ENCODE peak calls at places on chromosome 4, in six cellular contexts. One of them, this sample, is unnamed.

GRCh38 chr4:6322761-6323566 is 53.3 kb downstream of the WFS1 start:
- DNase-seq in K562: no peak
- DNase-seq in H1: no peak
- DNase-seq in HCT116: no peak
- DNase-seq in NT2/D1: no peak
- DNase-seq in GM12878: peak; percentile 23
- DNase-seq in this sample: peak; percentile 94

GRCh38 chr4:87574996-87575395 is 33.3 kb upstream of the DSPP start:
- DNase-seq in K562: no peak
- DNase-seq in H1: no peak
- DNase-seq in HCT116: no peak
- DNase-seq in NT2/D1: no peak
- DNase-seq in GM12878: no peak
- DNase-seq in this sample: no peak

GRCh38 chr4:84224522-84224921 is 274.6 kb downstream of the NKX6-1 start:
- DNase-seq in K562: no peak
- DNase-seq in H1: no peak
- DNase-seq in HCT116: no peak
- DNase-seq in NT2/D1: peak; percentile 46
- DNase-seq in GM12878: no peak
- DNase-seq in this sample: no peak

GRCh38 chr4:68326146-68326545 is 23.7 kb downstream of the YTHDC1 start:
- DNase-seq in K562: no peak
- DNase-seq in H1: no peak
- DNase-seq in HCT116: no peak
- DNase-seq in NT2/D1: no peak
- DNase-seq in GM12878: no peak
- DNase-seq in this sample: no peak

GRCh38 chr4:2867758-2868491 is 24.3 kb downstream of the ADD1 start:
- DNase-seq in K562: peak; percentile 84
- DNase-seq in H1: no peak
- DNase-seq in HCT116: no peak
- DNase-seq in NT2/D1: no peak
- DNase-seq in GM12878: no peak
- DNase-seq in this sample: peak; percentile 32

GRCh38 chr4:2378898-2379297 is 39.5 kb downstream of the ZFYVE28 start:
- DNase-seq in K562: no peak
- DNase-seq in H1: no peak
- DNase-seq in HCT116: no peak
- DNase-seq in NT2/D1: no peak
- DNase-seq in GM12878: no peak
- DNase-seq in this sample: no peak

GRCh38 chr4:15891312-15891711 is 47.2 kb downstream of the FGFBP1 start:
- DNase-seq in K562: no peak
- DNase-seq in H1: no peak
- DNase-seq in HCT116: no peak
- DNase-seq in NT2/D1: no peak
- DNase-seq in GM12878: peak; percentile 65
- DNase-seq in this sample: no peak

GRCh38 chr4:141121101-141121500 is 12.2 kb downstream of the RNF150 start:
- DNase-seq in K562: no peak
- DNase-seq in H1: no peak
- DNase-seq in HCT116: no peak
- DNase-seq in NT2/D1: no peak
- DNase-seq in GM12878: no peak
- DNase-seq in this sample: no peak

GRCh38 chr4:8582941-8583654 is 2.9 kb downstream of the GPR78 start:
- DNase-seq in K562: no peak
- DNase-seq in H1: no peak
- DNase-seq in HCT116: no peak
- DNase-seq in NT2/D1: no peak
- DNase-seq in GM12878: no peak
- DNase-seq in this sample: no peak

GRCh38 chr4:52036875-52037274 is 1.2 kb downstream of the SGCB start:
- DNase-seq in K562: no peak
- DNase-seq in H1: no peak
- DNase-seq in HCT116: no peak
- DNase-seq in NT2/D1: no peak
- DNase-seq in GM12878: no peak
- DNase-seq in this sample: no peak

GRCh38 chr4:167171928-167172327 is 62.4 kb downstream of the SPOCK3 start:
- DNase-seq in K562: no peak
- DNase-seq in H1: no peak
- DNase-seq in HCT116: no peak
- DNase-seq in NT2/D1: no peak
- DNase-seq in GM12878: no peak
- DNase-seq in this sample: no peak

GRCh38 chr4:167177925-167178324 is 56.4 kb downstream of the SPOCK3 start:
- DNase-seq in K562: no peak
- DNase-seq in H1: no peak
- DNase-seq in HCT116: no peak
- DNase-seq in NT2/D1: no peak
- DNase-seq in GM12878: peak; percentile 8
- DNase-seq in this sample: no peak

DNA sequence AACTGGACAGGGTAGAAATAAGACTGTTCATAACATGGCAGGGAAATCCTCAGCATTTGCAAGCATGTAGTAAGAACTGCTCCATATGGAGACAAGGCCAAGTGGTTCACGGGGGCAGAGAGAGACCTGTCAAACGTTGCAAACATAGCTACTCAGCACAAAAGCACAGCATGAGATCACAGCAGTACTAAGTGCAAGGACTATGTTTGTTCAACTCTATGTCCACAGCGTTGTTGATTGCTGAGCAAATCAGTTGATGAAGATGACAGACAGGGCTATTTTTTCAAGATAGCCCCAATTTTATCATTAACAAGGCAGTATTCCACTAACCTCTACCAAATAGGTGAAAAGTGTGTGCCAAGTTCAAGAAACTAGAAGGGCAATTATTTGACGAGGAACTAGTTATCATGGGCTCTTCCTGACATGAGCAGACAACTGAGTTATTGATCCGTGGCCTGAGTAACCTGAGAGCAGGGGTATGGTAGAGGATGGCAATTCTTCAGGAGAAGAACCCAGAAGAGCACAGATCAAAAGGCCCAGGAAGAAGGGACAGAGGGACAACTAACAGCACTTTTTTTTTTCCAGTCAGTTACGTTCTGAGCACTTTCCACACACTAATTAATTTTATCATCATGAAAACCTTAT is 57.4 kb downstream of the SPOCK3 start:
- DNase-seq in K562: no peak
- DNase-seq in H1: no peak
- DNase-seq in HCT116: no peak
- DNase-seq in NT2/D1: no peak
- DNase-seq in GM12878: no peak
- DNase-seq in this sample: peak; percentile 64
- TF ChIP-seq ZNF274 in K562: no peak
- TF ChIP-seq ZNF274 in H1: no peak
- TF ChIP-seq ZNF274 in HCT116: no peak
- TF ChIP-seq ZNF274 in NT2/D1: no peak
- TF ChIP-seq ZNF274 in GM12878: no peak
- TF ChIP-seq ZNF274 in this sample: no peak

DNA sequence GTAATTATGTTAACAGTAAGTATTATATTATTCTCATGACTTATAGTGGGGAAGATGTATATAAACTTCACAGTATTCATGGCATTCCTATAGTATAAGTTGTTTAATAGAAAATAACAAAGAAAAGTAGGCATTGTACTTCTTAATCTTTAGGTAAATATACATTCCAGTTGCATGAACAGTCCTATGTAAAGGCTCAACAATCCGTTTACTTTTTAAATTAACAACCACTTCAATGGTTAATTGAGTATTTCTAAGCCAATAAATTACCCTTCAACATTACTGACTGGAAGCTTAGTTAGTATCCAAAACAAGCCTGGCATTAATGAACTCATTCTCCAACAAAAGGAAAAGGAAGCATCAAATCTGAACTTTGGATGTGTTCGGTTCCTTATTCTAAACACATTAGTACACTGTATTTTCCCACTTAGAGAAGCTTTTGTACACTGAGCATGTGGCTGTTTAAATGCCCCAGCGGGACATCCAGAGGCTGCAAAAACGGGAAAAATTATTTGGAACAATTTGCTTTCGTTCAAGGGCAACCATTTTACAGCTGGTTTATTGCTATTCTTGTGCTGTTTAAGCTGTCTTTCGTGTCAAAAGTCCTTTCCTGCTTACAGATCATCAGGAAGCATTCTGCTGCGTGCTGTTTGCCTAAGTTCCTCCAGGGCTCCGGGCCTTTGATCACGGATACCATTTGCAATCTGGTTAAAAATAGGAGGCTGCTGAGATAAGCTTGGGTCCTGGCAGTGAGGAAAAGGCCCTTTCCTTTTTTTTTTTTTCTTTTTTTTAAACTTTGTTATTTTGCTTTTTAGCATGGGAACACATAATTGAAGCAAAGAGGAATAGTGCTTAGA is 460.3 kb downstream of the SPRY1 start:
- DNase-seq in K562: no peak
- DNase-seq in H1: peak; percentile 19
- DNase-seq in HCT116: no peak
- DNase-seq in NT2/D1: peak; percentile 55
- DNase-seq in GM12878: no peak
- DNase-seq in this sample: peak; percentile 95
- TF ChIP-seq ZNF274 in K562: no peak
- TF ChIP-seq ZNF274 in H1: no peak
- TF ChIP-seq ZNF274 in HCT116: no peak
- TF ChIP-seq ZNF274 in NT2/D1: no peak
- TF ChIP-seq ZNF274 in GM12878: no peak
- TF ChIP-seq ZNF274 in this sample: no peak

DNA sequence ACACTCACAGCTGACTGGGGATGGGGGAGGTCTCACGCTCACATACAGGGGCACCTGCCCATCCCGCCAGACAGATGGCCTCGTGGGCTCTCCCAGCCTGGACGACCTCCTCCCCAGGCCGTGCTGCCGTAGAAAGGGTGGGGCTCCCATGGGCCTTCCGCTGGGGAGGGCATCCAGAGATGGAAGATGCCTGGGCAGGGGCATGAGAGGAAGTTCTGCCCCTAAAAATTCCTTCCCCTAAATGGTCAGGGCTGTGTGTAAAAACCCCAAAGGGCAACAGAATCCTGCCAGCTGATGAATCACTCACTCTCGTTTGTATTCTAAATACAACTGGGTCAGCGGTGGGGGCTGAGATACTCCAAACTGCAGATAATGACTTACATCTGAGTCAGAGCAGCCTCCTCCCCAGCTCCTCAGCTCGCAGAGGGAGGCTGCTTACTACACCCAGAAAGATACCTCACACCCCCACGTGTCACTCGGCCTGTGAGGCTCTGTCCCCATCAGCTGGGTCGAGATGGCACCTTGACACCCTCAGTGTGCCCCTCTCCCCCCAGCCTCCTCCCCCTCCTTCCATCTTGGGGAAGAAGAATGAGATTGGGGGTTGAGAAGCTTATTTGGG is 10.1 kb downstream of the WDR1 start:
- DNase-seq in K562: peak; percentile 87
- DNase-seq in H1: no peak
- DNase-seq in HCT116: peak; percentile 62
- DNase-seq in NT2/D1: peak; percentile 42
- DNase-seq in GM12878: no peak
- DNase-seq in this sample: no peak
- TF ChIP-seq ZNF274 in K562: no peak
- TF ChIP-seq ZNF274 in H1: no peak
- TF ChIP-seq ZNF274 in HCT116: no peak
- TF ChIP-seq ZNF274 in NT2/D1: no peak
- TF ChIP-seq ZNF274 in GM12878: no peak
- TF ChIP-seq ZNF274 in this sample: no peak

GRCh38 chr4:138688531-138689181 is 326.9 kb upstream of the NOCT start:
- DNase-seq in K562: no peak
- DNase-seq in H1: no peak
- DNase-seq in HCT116: no peak
- DNase-seq in NT2/D1: no peak
- DNase-seq in GM12878: no peak
- DNase-seq in this sample: no peak
- TF ChIP-seq ZNF274 in K562: no peak
- TF ChIP-seq ZNF274 in H1: no peak
- TF ChIP-seq ZNF274 in HCT116: no peak
- TF ChIP-seq ZNF274 in NT2/D1: no peak
- TF ChIP-seq ZNF274 in GM12878: no peak
- TF ChIP-seq ZNF274 in this sample: no peak

GRCh38 chr4:152594981-152595916 is 59.4 kb upstream of the FBXW7 start:
- DNase-seq in K562: no peak
- DNase-seq in H1: no peak
- DNase-seq in HCT116: no peak
- DNase-seq in NT2/D1: no peak
- DNase-seq in GM12878: peak; percentile 40
- DNase-seq in this sample: no peak
- TF ChIP-seq ZNF274 in K562: no peak
- TF ChIP-seq ZNF274 in H1: no peak
- TF ChIP-seq ZNF274 in HCT116: no peak
- TF ChIP-seq ZNF274 in NT2/D1: no peak
- TF ChIP-seq ZNF274 in GM12878: no peak
- TF ChIP-seq ZNF274 in this sample: no peak

GRCh38 chr4:105150511-105150910 is 3.8 kb downstream of the TET2 start:
- DNase-seq in K562: no peak
- DNase-seq in H1: no peak
- DNase-seq in HCT116: no peak
- DNase-seq in NT2/D1: no peak
- DNase-seq in GM12878: no peak
- DNase-seq in this sample: no peak
- TF ChIP-seq ZNF274 in K562: no peak
- TF ChIP-seq ZNF274 in H1: no peak
- TF ChIP-seq ZNF274 in HCT116: no peak
- TF ChIP-seq ZNF274 in NT2/D1: no peak
- TF ChIP-seq ZNF274 in GM12878: no peak
- TF ChIP-seq ZNF274 in this sample: no peak

GRCh38 chr4:144646523-144647094 is 653 bp downstream of the HHIP start:
- DNase-seq in K562: no peak
- DNase-seq in H1: no peak
- DNase-seq in HCT116: no peak
- DNase-seq in NT2/D1: no peak
- DNase-seq in GM12878: no peak
- DNase-seq in this sample: no peak
- TF ChIP-seq ZNF274 in K562: no peak
- TF ChIP-seq ZNF274 in H1: no peak
- TF ChIP-seq ZNF274 in HCT116: no peak
- TF ChIP-seq ZNF274 in NT2/D1: no peak
- TF ChIP-seq ZNF274 in GM12878: no peak
- TF ChIP-seq ZNF274 in this sample: no peak

GRCh38 chr4:163662761-163663160 is 168.3 kb downstream of the TMA16 start:
- DNase-seq in K562: no peak
- DNase-seq in H1: no peak
- DNase-seq in HCT116: no peak
- DNase-seq in NT2/D1: no peak
- DNase-seq in GM12878: no peak
- DNase-seq in this sample: no peak
- TF ChIP-seq ZNF274 in K562: no peak
- TF ChIP-seq ZNF274 in H1: no peak
- TF ChIP-seq ZNF274 in HCT116: no peak
- TF ChIP-seq ZNF274 in NT2/D1: no peak
- TF ChIP-seq ZNF274 in GM12878: no peak
- TF ChIP-seq ZNF274 in this sample: no peak

DNA sequence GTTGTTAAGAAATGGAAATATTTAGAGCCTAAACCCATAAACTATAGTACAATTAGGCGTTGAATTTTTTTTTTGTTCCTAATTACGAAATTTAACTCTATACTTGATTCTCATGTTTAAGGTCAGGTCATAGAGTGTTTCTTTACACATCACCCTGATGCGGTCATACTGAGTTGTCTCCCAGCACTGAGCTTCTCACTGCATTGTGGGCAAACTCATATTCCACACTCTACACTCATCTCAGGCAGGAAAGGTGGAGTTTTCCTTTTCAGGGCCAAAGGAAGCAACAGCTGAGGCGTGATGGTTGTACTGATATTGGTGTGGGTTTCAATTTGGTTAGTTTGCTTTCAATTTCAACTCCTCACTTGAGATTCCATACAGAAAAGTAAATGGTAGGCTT is 75.4 kb downstream of the FAT4 start:
- DNase-seq in K562: no peak
- DNase-seq in H1: no peak
- DNase-seq in HCT116: no peak
- DNase-seq in NT2/D1: no peak
- DNase-seq in GM12878: no peak
- DNase-seq in this sample: no peak
- TF ChIP-seq ZNF274 in K562: no peak
- TF ChIP-seq ZNF274 in H1: no peak
- TF ChIP-seq ZNF274 in HCT116: no peak
- TF ChIP-seq ZNF274 in NT2/D1: no peak
- TF ChIP-seq ZNF274 in GM12878: no peak
- TF ChIP-seq ZNF274 in this sample: no peak